ENCODE peak calls at places on chromosome X, in four cellular contexts. U is GM23338, K is Karpas-422, S is fibroblast of lung. Q is an unnamed sample.

GRCh38 chrX:108177321-108177990 is 85.9 kb downstream of the ATG4A start:
- DNase-seq in K (no peak), S (no peak), U (peak; percentile 5), Q (no peak)

GRCh38 chrX:49915352-49916222 is 6.8 kb upstream of the CLCN5 start:
- DNase-seq in S (peak; percentile 70), U (peak; percentile 59), K (peak; percentile 84), Q (peak; percentile 61)

GRCh38 chrX:112642349-112642748 is 37.4 kb downstream of the LHFPL1 start:
- DNase-seq in S (peak; percentile 57), U (peak; percentile 67), K (peak; percentile 78), Q (peak; percentile 63)

GRCh38 chrX:123959281-123960063 is 2.0 kb upstream of the STAG2 start:
- DNase-seq in U (peak; percentile 19), K (no peak), S (peak; percentile 43), Q (peak; percentile 61)

GRCh38 chrX:46865281-46865680 is 28.4 kb downstream of the RP2 start:
- DNase-seq in S (peak; percentile 63), K (no peak), U (no peak), Q (peak; percentile 28)

GRCh38 chrX:6718766-6719165 is 183.8 kb upstream of the VCX3A start:
- DNase-seq in K (no peak), U (no peak), S (no peak), Q (no peak)

GRCh38 chrX:46703980-46704379 is 54.9 kb downstream of the SLC9A7 start:
- DNase-seq in S (no peak), U (no peak), K (no peak), Q (no peak)

GRCh38 chrX:123975180-123975579 is 13.7 kb downstream of the STAG2 start:
- DNase-seq in K (no peak), U (no peak), S (no peak), Q (peak; percentile 65)

GRCh38 chrX:71163010-71163409 is 18.4 kb downstream of the NLGN3 start:
- DNase-seq in U (peak; percentile 77), S (no peak), K (no peak), Q (no peak)

GRCh38 chrX:150767475-150768131 is 74.4 kb downstream of the MTMR1 start:
- DNase-seq in K (no peak), S (peak; percentile 79), U (no peak), Q (peak; percentile 71)

GRCh38 chrX:55201930-55202579 is 18.1 kb upstream of the PAGE5 start:
- DNase-seq in U (no peak), K (no peak), S (peak; percentile 0), Q (peak; percentile 33)

GRCh38 chrX:150256297-150256650 is 106.8 kb upstream of the MAMLD1 start:
- DNase-seq in K (no peak), S (no peak), U (no peak), Q (no peak)

GRCh38 chrX:71935542-71935941 is 24.9 kb downstream of the NHSL2 start:
- DNase-seq in S (no peak), K (no peak), U (peak; percentile 68), Q (no peak)

GRCh38 chrX:40418413-40419195 is 162.2 kb upstream of the ATP6AP2 start:
- DNase-seq in K (no peak), S (no peak), U (no peak), Q (no peak)

GRCh38 chrX:49884290-49884862 is 5.1 kb downstream of the USP27X start:
- DNase-seq in K (peak; percentile 88), U (peak; percentile 71), S (peak; percentile 45), Q (peak; percentile 67)

GRCh38 chrX:150544835-150545790 is 23.3 kb upstream of the MTM1 start:
- DNase-seq in K (no peak), U (no peak), S (no peak), Q (no peak)

GRCh38 chrX:38055170-38055847 is 49.0 kb downstream of the SYTL5 start:
- DNase-seq in U (no peak), K (no peak), S (peak; percentile 62), Q (peak; percentile 43)

GRCh38 chrX:135520022-135520552 is 373 bp upstream of the INTS6L start:
- DNase-seq in U (peak; percentile 39), K (no peak), S (peak; percentile 52), Q (peak; percentile 54)

GRCh38 chrX:43640481-43640880 is 15.6 kb upstream of the MAOA start:
- DNase-seq in S (no peak), U (no peak), K (no peak), Q (no peak)

GRCh38 chrX:37776283-37776986 is 3.4 kb upstream of the CYBB start:
- DNase-seq in S (no peak), K (peak; percentile 74), U (no peak), Q (no peak)

GRCh38 chrX:75784689-75785491 is at the start of gene MAGEE2:
- DNase-seq in S (no peak), K (no peak), U (peak; percentile 24), Q (peak; percentile 23)

GRCh38 chrX:112874614-112875013 is 34.0 kb upstream of the AMOT start:
- DNase-seq in K (no peak), U (no peak), S (no peak), Q (no peak)

GRCh38 chrX:14027031-14027430 is 2.7 kb downstream of the GEMIN8 start:
- DNase-seq in U (no peak), K (peak; percentile 43), S (no peak), Q (peak; percentile 23)

GRCh38 chrX:42694260-42694815 is 83.6 kb downstream of the PPP1R2C start:
- DNase-seq in S (no peak), K (no peak), U (no peak), Q (no peak)

GRCh38 chrX:3136161-3136961 is 95.1 kb downstream of the ARSF start:
- DNase-seq in S (no peak), U (peak; percentile 56), K (no peak), Q (no peak)

GRCh38 chrX:4240541-4241194 is 527.2 kb upstream of the PRKX start:
- DNase-seq in K (peak; percentile 80), S (no peak), U (no peak), Q (no peak)

GRCh38 chrX:85052636-85053343 is 49.1 kb downstream of the APOOL start:
- DNase-seq in U (no peak), S (peak; percentile 81), K (peak; percentile 72), Q (peak; percentile 79)

GRCh38 chrX:24025741-24026402 is 1.1 kb downstream of the KLHL15 start:
- DNase-seq in K (no peak), S (peak; percentile 89), U (peak; percentile 23), Q (peak; percentile 80)

GRCh38 chrX:48003367-48003757 is 427 bp downstream of the ZNF182 start:
- DNase-seq in K (peak; percentile 57), S (no peak), U (no peak), Q (no peak)

GRCh38 chrX:124223524-124223923 is 108.9 kb upstream of the TEX13D start:
- DNase-seq in K (no peak), U (peak; percentile 65), S (no peak), Q (no peak)

GRCh38 chrX:9312922-9313867 is 151.7 kb upstream of the TBL1X start:
- DNase-seq in U (peak; percentile 58), S (no peak), K (peak; percentile 89), Q (no peak)

GRCh38 chrX:78322863-78323262 is 4.5 kb downstream of the CYSLTR1 start:
- DNase-seq in S (no peak), U (no peak), K (peak; percentile 51), Q (no peak)
- H3K79me2 ChIP-seq in S (no peaks in the 10 kb centered on the region), U (no peaks in the 10 kb centered on the region), K (no peaks in the 10 kb centered on the region), Q (no peaks in the 10 kb centered on the region)

DNA sequence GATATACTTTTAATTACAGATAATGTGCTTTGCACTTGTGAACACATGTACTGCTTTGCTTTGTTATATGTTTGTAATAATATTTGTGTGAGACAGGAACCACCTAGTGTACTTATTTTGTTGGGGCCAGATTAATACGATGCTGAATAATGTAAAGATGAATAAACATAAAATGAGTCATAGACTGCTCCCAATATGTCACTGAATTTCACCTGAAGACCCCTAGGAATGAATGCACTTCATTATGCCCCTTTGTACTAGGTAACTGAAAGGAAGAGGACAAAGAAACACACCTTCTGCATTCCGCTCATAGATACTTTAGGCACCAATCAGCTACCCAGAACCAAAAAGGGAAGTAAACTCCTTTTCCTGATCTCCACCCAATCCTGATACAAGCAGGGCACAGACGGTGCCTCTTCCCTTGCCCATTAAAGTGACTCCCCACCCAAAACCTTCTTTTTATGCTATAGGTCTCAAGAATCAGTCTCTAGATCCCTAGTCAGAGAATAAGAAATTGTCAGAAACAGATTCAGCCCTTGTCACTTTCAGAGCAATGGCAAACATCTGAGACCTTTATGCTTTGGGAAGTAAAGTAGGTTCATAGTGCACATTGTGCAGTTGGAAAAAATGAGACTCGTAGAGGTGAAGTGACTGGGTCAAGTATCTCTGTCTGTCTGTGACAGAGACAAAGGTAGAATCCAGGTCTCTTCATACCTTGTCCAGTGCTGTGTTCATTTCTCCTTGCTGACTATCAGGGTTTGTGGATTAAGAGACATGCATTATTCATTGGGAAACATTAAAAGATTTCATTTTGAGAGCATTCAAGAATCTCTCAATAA is 2.3 kb downstream of the GPR174 start:
- DNase-seq in K (no peak), U (no peak), S (no peak), Q (no peak)
- H3K79me2 ChIP-seq in K (no peaks in the 10 kb centered on the region), U (no peaks in the 10 kb centered on the region), S (no peaks in the 10 kb centered on the region), Q (no peaks in the 10 kb centered on the region)

DNA sequence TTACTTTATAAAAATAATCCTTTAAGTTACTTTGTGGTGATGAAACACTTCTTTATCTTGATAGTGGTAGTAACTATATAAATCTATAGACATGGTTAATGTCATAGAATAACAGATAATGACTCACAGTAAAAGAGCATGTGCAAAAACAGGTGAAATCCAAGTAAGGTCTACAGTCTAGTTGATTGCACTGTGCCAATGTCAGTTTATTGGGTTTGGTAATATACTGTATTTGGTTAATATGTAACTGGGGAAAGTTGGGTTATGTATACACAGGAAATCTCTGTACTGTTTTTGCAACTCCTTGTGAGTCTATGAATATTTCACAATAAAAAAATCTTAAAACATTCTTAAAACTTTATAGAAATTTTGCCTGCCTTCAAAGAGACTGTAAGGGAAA is 1067.6 kb upstream of the FTHL17 start:
- DNase-seq in U (no peak), S (no peak), K (no peak), Q (no peak)
- H3K79me2 ChIP-seq in U (no peaks in the 10 kb centered on the region), S (no peaks in the 10 kb centered on the region), K (no peaks in the 10 kb centered on the region), Q (no peaks in the 10 kb centered on the region)

GRCh38 chrX:153689654-153690465 is 2.1 kb downstream of the SLC6A8 start:
- DNase-seq in K (no peak), S (no peak), U (no peak), Q (peak; percentile 52)
- H3K79me2 ChIP-seq in K (no peaks in the 10 kb centered on the region), S (no peaks in the 10 kb centered on the region), U (no peaks in the 10 kb centered on the region), Q (no peaks in the 10 kb centered on the region)

GRCh38 chrX:19869195-19869594 is 18.2 kb downstream of the SH3KBP1 start:
- DNase-seq in K (peak; percentile 60), U (no peak), S (no peak), Q (no peak)
- H3K79me2 ChIP-seq in K (peaks cover 69% of the 10 kb centered on the region), U (no peaks in the 10 kb centered on the region), S (no peaks in the 10 kb centered on the region), Q (peaks cover 48% of the 10 kb centered on the region)

GRCh38 chrX:19753368-19753767 is 134.0 kb downstream of the SH3KBP1 start:
- DNase-seq in U (no peak), S (no peak), K (no peak), Q (no peak)
- H3K79me2 ChIP-seq in U (no peaks in the 10 kb centered on the region), S (no peaks in the 10 kb centered on the region), K (peaks cover 79% of the 10 kb centered on the region), Q (peaks cover 21% of the 10 kb centered on the region)

GRCh38 chrX:110012818-110013484 is 10.0 kb downstream of the TMEM164 start:
- DNase-seq in K (no peak), U (no peak), S (no peak), Q (no peak)
- H3K79me2 ChIP-seq in K (peaks cover 18% of the 10 kb centered on the region), U (no peaks in the 10 kb centered on the region), S (no peaks in the 10 kb centered on the region), Q (no peaks in the 10 kb centered on the region)

Q was measured in GM23248.